ENCODE peak calls at places on chromosomes 12 and 14, in seven cellular contexts. P is Caco-2, X is heart left ventricle, M is cardiac muscle cell, V is ovary, A is adrenal gland, D is tibial artery. H is an unnamed sample.

GRCh38 chr12:117313906-117314305 is 47.5 kb downstream of the NOS1 start:
- DNase-seq in P (no peak), X (no peak), M (no peak), V (no peak), A (no peak), D (no peak), H (no peak)

GRCh38 chr14:59844414-59844813 is 26.2 kb downstream of the RTN1 start:
- DNase-seq in P (no peak), X (no peak), M (no peak), V (no peak), A (no peak), D (no peak), H (no peak)

GRCh38 chr14:88039197-88039596 is 34.3 kb downstream of the GPR65 start:
- DNase-seq in P (no peak), X (no peak), M (no peak), V (no peak), A (no peak), D (no peak), H (no peak)

GRCh38 chr12:57614178-57614947 is 3.1 kb downstream of the ARHGEF25 start:
- DNase-seq in P (peak), X (peak), M (no peak), V (no peak), A (no peak), D (no peak), H (no peak)

GRCh38 chr14:69994002-69994401 is 114.8 kb downstream of the SMOC1 start:
- DNase-seq in P (no peak), X (no peak), M (no peak), V (no peak), A (no peak), D (no peak), H (no peak)

GRCh38 chr12:46265734-46266133 is 3.1 kb downstream of the SLC38A1 start:
- DNase-seq in P (no peak), X (no peak), M (no peak), V (no peak), A (no peak), D (no peak), H (no peak)

GRCh38 chr12:98224584-98225221 is 290.7 kb upstream of the TMPO start:
- DNase-seq in P (no peak), X (no peak), M (no peak), V (no peak), A (no peak), D (no peak), H (no peak)

GRCh38 chr12:75505706-75506312 is 5.6 kb downstream of the KRR1 start:
- DNase-seq in P (no peak), X (no peak), M (peak), V (no peak), A (no peak), D (no peak), H (no peak)

GRCh38 chr14:105475269-105475915 is 771 bp downstream of the CRIP2 start:
- DNase-seq in P (no peak), X (peak), M (no peak), V (peak), A (peak), D (peak), H (no peak)

GRCh38 chr12:22986997-22987396 is 362.0 kb downstream of the ETNK1 start:
- DNase-seq in P (no peak), X (no peak), M (no peak), V (no peak), A (no peak), D (no peak), H (no peak)

GRCh38 chr14:55721353-55721752 is 141.3 kb downstream of the KTN1 start:
- DNase-seq in P (no peak), X (no peak), M (peak), V (no peak), A (peak), D (no peak), H (peak)

GRCh38 chr12:104242546-104243206 is 27.1 kb downstream of the TXNRD1 start:
- DNase-seq in P (no peak), X (no peak), M (no peak), V (no peak), A (no peak), D (no peak), H (no peak)
- TF ChIP-seq CTCF in P (no peak), X (no peak), M (no peak), V (no peak), A (no peak), D (no peak), H (no peak)

DNA sequence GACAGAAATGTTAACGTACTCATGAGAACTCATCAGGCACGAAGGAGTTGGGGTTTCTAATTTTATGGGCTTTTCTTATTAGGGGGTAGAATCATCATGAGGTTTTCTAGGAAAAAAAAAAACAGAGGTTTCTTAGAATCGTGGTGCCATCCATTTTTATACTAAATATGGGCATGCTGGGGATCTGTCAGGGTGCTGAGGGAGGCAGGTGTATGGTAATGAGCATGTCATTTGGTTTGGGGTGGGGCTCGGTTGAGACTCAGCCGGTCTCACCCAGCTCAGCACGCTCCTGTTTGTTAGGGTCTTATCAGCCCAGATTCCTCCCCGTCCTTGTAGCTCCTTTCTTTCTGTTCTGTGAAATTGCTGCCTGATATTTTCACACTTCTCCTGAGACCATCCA is 98.2 kb downstream of the DICER1 start:
- DNase-seq in P (no peak), X (no peak), M (no peak), V (no peak), A (no peak), D (no peak), H (no peak)
- H3K4me3 ChIP-seq in P (no peak), X (no peak), M (no peak), V (no peak), A (no peak), D (no peak), H (no peak)

GRCh38 chr14:99055816-99056215 is 216.2 kb downstream of the BCL11B start:
- DNase-seq in P (no peak), X (no peak), M (no peak), V (no peak), A (no peak), D (no peak), H (no peak)
- TF ChIP-seq CTCF in P (no peak), X (no peak), M (no peak), V (no peak), A (no peak), D (no peak), H (no peak)

DNA sequence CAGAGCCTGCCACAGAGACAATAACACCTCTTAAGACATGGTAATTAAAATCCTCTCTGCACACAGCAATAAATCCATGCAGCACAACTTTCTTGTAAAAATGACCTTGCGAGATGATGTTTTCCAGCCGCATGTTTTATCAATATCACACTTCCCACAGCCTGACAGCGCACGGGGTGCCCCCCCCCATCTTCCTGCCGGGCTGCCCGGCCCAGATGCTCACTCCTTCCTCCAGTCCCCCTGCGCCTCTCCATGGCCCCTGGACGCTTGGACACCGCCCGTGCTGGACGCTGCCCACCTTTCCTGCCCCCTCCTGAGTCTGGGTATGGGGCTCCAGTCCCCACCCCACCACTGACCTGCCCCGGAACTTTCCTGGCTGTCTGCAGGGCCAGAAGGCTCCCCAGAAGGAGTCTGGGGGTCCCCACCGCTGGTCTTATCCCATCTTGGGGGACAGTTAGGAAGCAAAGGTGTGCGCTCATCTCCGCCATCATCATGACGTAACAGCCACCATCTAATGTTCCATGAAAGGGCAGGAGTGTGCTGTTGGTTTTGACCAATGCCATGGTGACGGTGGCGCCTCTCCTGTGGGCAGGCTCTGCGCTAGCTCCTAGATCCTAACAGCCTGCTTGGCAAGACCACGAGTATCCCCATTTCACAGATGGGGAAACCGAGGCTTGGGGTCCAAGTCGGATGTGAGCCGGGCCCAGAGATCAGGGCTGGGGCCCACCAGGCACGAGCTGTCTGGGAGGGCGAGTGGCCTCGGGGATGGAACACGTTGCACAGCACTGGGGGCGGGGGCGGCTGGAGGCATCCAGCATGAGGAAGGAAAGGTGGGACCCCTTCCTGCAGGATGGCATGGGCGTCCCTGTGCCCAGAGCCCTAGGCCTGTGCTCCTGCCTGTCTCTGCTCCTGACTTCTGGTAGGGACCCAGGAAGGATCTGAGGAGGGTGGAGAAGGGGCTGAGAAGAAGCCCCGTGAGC is 183.1 kb downstream of the KIF26A start:
- DNase-seq in P (no peak), X (no peak), M (no peak), V (no peak), A (no peak), D (no peak), H (no peak)
- H3K4me3 ChIP-seq in P (no peak), X (no peak), M (no peak), V (no peak), A (no peak), D (no peak), H (no peak)

DNA sequence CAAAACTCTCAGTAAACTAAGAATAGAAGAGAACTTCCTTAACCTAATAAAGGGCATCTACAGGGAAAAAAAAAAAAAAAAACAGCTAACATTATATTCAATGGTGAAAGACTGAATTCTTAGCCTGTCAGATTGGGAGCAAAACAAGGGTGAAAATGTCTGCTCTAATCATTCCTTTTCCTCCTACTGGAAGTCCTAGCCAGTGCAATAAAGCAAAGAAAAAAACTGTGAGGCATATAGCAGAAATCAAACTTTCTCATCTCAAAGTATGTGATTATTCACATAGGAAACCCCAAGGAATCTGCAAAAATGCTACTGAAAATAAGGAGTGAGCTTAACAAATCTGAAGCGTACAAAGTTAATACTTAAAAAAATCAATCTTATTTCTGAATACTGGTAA is 170.7 kb downstream of the NUAK1 start:
- DNase-seq in P (no peak), X (no peak), M (no peak), V (no peak), A (no peak), D (no peak), H (no peak)
- TF ChIP-seq CTCF in P (no peak), X (no peak), M (no peak), V (no peak), A (no peak), D (no peak), H (no peak)

GRCh38 chr14:54493293-54493692 is 4.5 kb upstream of the GMFB start:
- DNase-seq in P (no peak), X (no peak), M (no peak), V (no peak), A (peak), D (no peak), H (no peak)
- H3K4me3 ChIP-seq in P (no peak), X (no peak), M (no peak), V (no peak), A (no peak), D (no peak), H (no peak)

GRCh38 chr12:56299308-56299852 is 750 bp downstream of the CS start:
- DNase-seq in P (no peak), X (no peak), M (no peak), V (no peak), A (no peak), D (no peak), H (peak)
- TF ChIP-seq CTCF in P (no peak), X (no peak), M (no peak), V (no peak), A (no peak), D (no peak), H (no peak)